ENCODE peak calls at places on chromosomes 11 and 22, in five cellular contexts. V is IMR-90, C is HepG2, S is SK-N-SH, P is K562. Y is an unnamed sample. For H3K4me1, the result is how much of the 10 kb centered on the place peaks cover.

GRCh38 chr11:81080476-81080875 is 1639.6 kb upstream of the TENM4 start:
- DNase-seq in V (no peak), C (no peak), S (no peak), P (no peak), Y (no peak)

GRCh38 chr11:125300791-125301218 is 136.3 kb downstream of the PKNOX2 start:
- DNase-seq in V (peak), C (no peak), S (peak), P (no peak), Y (no peak)

GRCh38 chr11:46554205-46555162 is 39.3 kb downstream of the AMBRA1 start:
- DNase-seq in V (peak), C (peak), S (no peak), P (no peak), Y (no peak)

GRCh38 chr11:118076754-118077281 is at the start of gene TMPRSS4:
- DNase-seq in V (no peak), C (no peak), S (no peak), P (no peak), Y (no peak)

GRCh38 chr11:84290647-84291046 is 1004.5 kb upstream of the CCDC90B start:
- DNase-seq in V (peak), C (no peak), S (no peak), P (no peak), Y (no peak)

GRCh38 chr22:24179478-24180210 is 1.6 kb upstream of the SUSD2 start:
- DNase-seq in V (no peak), C (no peak), S (no peak), P (no peak), Y (no peak)

GRCh38 chr11:7219457-7219856 is 32.2 kb upstream of the SYT9 start:
- DNase-seq in V (no peak), C (no peak), S (no peak), P (no peak), Y (no peak)

GRCh38 chr11:86219291-86220193 is 25.0 kb upstream of the EED start:
- DNase-seq in V (no peak), C (no peak), S (no peak), P (no peak), Y (peak)

GRCh38 chr11:124867700-124868099 is 2.5 kb downstream of the ROBO3 start:
- DNase-seq in V (peak), C (peak), S (peak), P (peak), Y (no peak)

GRCh38 chr22:33539902-33540751 is 380.1 kb downstream of the LARGE1 start:
- DNase-seq in V (peak), C (peak), S (no peak), P (no peak), Y (no peak)

GRCh38 chr11:126484266-126484665 is 128.8 kb downstream of the ST3GAL4 start:
- DNase-seq in V (peak), C (peak), S (no peak), P (no peak), Y (no peak)
- H3K4me1 ChIP-seq in V (under half), C (under half), S (under half), P (under half), Y (under half)

GRCh38 chr11:9078113-9079041 is 13.0 kb downstream of the SCUBE2 start:
- DNase-seq in V (peak), C (no peak), S (no peak), P (peak), Y (no peak)

GRCh38 chr11:9077164-9077563 is 14.2 kb downstream of the SCUBE2 start:
- DNase-seq in V (no peak), C (no peak), S (no peak), P (no peak), Y (no peak)

GRCh38 chr11:9075441-9076000 is 15.9 kb downstream of the SCUBE2 start:
- DNase-seq in V (no peak), C (no peak), S (peak), P (no peak), Y (no peak)

GRCh38 chr11:9076046-9076445 is 15.4 kb downstream of the SCUBE2 start:
- DNase-seq in V (no peak), C (no peak), S (no peak), P (no peak), Y (no peak)

GRCh38 chr11:9076661-9077060 is 14.7 kb downstream of the SCUBE2 start:
- DNase-seq in V (no peak), C (no peak), S (no peak), P (no peak), Y (no peak)
- TF ChIP-seq MXI1 in V (no peak), C (no peak), S (no peak), P (no peak), Y (no peak)

DNA sequence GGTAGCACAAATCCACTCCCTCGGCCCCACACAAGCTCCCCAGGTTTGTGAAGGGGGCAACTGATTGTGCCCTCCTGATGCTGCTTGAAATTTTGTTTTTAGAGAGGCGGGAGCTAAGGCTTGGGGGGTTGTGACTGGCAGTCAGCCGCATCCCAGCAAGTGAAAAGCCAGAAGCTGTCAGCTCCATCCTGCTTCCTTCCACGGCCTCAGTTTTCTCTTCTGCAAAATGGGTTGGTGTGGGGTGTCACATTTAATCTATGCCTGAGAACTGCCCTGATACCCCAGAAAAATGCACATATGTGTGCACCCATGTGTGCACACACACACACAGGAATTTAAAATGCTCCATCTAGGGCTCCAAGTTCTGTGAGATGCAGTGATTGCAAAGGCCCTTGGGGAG is 358.6 kb downstream of the TENM4 start:
- DNase-seq in V (no peak), C (no peak), S (no peak), P (no peak), Y (no peak)
- H3K4me1 ChIP-seq in V (under half), C (under half), S (half or more), P (under half), Y (under half)

GRCh38 chr11:73218830-73219215 is 742 bp downstream of the P2RY2 start:
- DNase-seq in V (no peak), C (no peak), S (no peak), P (no peak), Y (no peak)
- TF ChIP-seq MXI1 in V (no peak), C (no peak), S (no peak), P (no peak), Y (no peak)

GRCh38 chr11:60854847-60855725 is 664 bp downstream of the PTGDR2 start:
- DNase-seq in V (no peak), C (no peak), S (no peak), P (peak), Y (no peak)
- H3K4me1 ChIP-seq in V (under half), C (half or more), S (under half), P (under half), Y (under half)

DNA sequence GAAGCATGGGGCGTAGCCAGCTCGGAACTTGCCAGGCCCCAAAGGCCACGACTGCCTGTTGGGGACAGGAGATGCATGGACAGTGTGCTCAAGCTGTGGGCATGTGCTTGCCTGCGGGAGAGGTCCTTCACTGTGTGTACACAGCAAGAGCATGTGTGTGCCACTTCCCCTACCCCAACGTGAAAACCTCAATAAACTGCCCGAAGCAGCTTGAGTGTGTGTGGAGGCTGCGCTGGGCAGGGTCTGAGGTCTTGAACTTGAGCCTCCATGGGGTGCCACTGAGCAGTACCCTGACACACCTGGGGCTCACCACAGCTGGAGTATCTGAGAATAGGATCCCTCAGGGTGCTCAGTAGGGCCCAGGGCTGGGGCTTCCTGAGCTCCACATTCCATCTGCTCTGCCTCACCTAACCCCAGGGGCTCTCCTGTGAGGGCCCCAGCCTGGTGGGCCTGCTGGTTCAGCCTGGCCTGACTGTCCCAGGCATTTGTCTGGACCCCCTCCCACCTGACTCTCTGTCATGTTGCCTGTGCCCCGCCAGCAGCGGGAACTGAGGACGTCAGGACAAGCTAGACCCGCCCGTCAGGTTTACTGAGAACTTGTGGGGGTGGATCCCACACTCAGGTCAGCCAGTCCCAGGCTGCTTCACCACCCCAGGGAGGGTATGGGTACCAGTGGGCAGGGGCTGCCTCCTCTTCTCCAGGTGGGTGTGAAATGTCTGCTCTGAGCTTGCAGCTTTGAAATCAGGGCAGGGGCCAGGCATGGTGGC is 3.2 kb downstream of the RASSF7 start:
- DNase-seq in V (no peak), C (no peak), S (no peak), P (no peak), Y (no peak)
- TF ChIP-seq MXI1 in V (no peak), C (no peak), S (no peak), P (no peak), Y (no peak)

GRCh38 chr22:22603470-22603947 is 40.9 kb upstream of the GGTLC2 start:
- DNase-seq in V (no peak), C (no peak), S (no peak), P (no peak), Y (no peak)
- H3K4me1 ChIP-seq in V (under half), C (under half), S (under half), P (under half), Y (under half)

GRCh38 chr22:48365386-48365785 is 1462.3 kb downstream of the BRD1 start:
- DNase-seq in V (no peak), C (no peak), S (no peak), P (no peak), Y (no peak)

GRCh38 chr22:48367731-48368130 is 1459.9 kb downstream of the BRD1 start:
- DNase-seq in V (no peak), C (no peak), S (peak), P (no peak), Y (no peak)

GRCh38 chr22:48368975-48369525 is 1458.6 kb downstream of the BRD1 start:
- DNase-seq in V (no peak), C (no peak), S (no peak), P (no peak), Y (no peak)

GRCh38 chr22:48366591-48366990 is 1461.1 kb downstream of the BRD1 start:
- DNase-seq in V (no peak), C (no peak), S (no peak), P (no peak), Y (no peak)

GRCh38 chr22:48366056-48366455 is 1461.6 kb downstream of the BRD1 start:
- DNase-seq in V (no peak), C (no peak), S (no peak), P (no peak), Y (no peak)
- TF ChIP-seq MXI1 in V (no peak), C (no peak), S (no peak), P (no peak), Y (no peak)

DNA sequence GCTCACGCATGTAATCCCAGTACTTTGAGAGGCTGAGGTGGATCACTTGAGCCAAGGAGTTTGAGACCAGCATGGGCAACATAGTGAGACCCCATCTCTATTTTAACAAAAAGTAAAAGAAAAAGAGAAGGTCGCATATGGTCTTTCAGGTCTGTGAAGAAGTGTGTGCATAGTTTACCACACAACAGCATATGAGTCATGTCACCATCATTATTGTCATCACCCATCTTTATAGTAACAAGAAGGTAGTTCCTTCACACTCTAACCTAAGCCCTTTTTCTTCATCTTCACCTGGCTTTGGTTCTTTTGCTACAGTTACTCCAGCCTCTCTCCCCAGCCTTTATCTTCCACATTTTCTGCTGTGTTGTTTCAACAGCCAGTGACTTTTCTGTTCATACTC is 39.2 kb downstream of the PACS1 start:
- DNase-seq in V (no peak), C (no peak), S (no peak), P (no peak), Y (no peak)
- H3K4me1 ChIP-seq in V (under half), C (under half), S (under half), P (under half), Y (half or more)

GRCh38 chr22:46876357-46876934 is 114.0 kb downstream of the TBC1D22A start:
- DNase-seq in V (no peak), C (no peak), S (no peak), P (no peak), Y (no peak)

GRCh38 chr22:46875089-46875488 is 112.6 kb downstream of the TBC1D22A start:
- DNase-seq in V (peak), C (no peak), S (no peak), P (no peak), Y (no peak)

GRCh38 chr22:46878549-46878948 is 116.1 kb downstream of the TBC1D22A start:
- DNase-seq in V (no peak), C (no peak), S (no peak), P (peak), Y (no peak)

GRCh38 chr22:46881373-46882118 is 119.1 kb downstream of the TBC1D22A start:
- DNase-seq in V (peak), C (no peak), S (no peak), P (no peak), Y (no peak)

GRCh38 chr22:46879083-46879482 is 116.6 kb downstream of the TBC1D22A start:
- DNase-seq in V (peak), C (no peak), S (no peak), P (no peak), Y (no peak)
- TF ChIP-seq MXI1 in V (no peak), C (no peak), S (no peak), P (no peak), Y (no peak)

Y was measured in GM12878.